ENCODE peak calls at places on chromosomes 11 and 22, in nine cellular contexts. X is CD4-positive, alpha-beta T cell; R is LoVo; W is GM23248; T is stimulated activated CD4-positive, alpha-beta T cell treated with anti-CD3 and anti-CD28 coated beads, Interleukin-4, amount 100 ng/mL, for 48 hours; V is activated naive CD4-positive, alpha-beta T cell treated with anti-CD3 and anti-CD28 coated beads for 36 hours; H is activated naive CD8-positive, alpha-beta T cell treated with anti-CD3 and anti-CD28 coated beads, Interleukin-2, amount 50 U/mL, for 24 hours; P is adrenal gland; N is aorta. J is an unnamed sample.

GRCh38 chr11:11946180-11946579 is 62.2 kb downstream of the DKK3 start:
- DNase-seq in X (no peak), R (no peak), W (peak), T (no peak), V (no peak), H (no peak), P (no peak), N (no peak), J (peak)

GRCh38 chr11:61332266-61332822 is 561 bp downstream of the DDB1 start:
- DNase-seq in X (no peak), R (no peak), W (peak), T (no peak), V (peak), H (no peak), P (no peak), N (no peak), J (peak)

GRCh38 chr11:36361472-36361871 is 65.4 kb downstream of the PRR5L start:
- DNase-seq in X (no peak), R (peak), W (peak), T (no peak), V (no peak), H (no peak), P (no peak), N (no peak), J (no peak)

GRCh38 chr11:30128269-30128932 is 102.4 kb upstream of the FSHB start:
- DNase-seq in X (no peak), R (peak), W (peak), T (no peak), V (no peak), H (no peak), P (peak), N (no peak), J (no peak)

GRCh38 chr11:2521681-2522630 is 77.1 kb downstream of the KCNQ1 start:
- DNase-seq in X (no peak), R (no peak), W (no peak), T (no peak), V (peak), H (peak), P (peak), N (peak), J (no peak)

GRCh38 chr11:74725701-74726100 is 5.5 kb downstream of the CHRDL2 start:
- DNase-seq in X (no peak), R (no peak), W (no peak), T (no peak), V (no peak), H (no peak), P (no peak), N (no peak), J (no peak)

GRCh38 chr11:18347471-18348125 is 25.2 kb downstream of the GTF2H1 start:
- DNase-seq in X (no peak), R (no peak), W (peak), T (no peak), V (no peak), H (no peak), P (no peak), N (no peak), J (peak)

GRCh38 chr11:65560555-65561418 is 2.6 kb upstream of the LTBP3 start:
- DNase-seq in X (no peak), R (no peak), W (peak), T (no peak), V (no peak), H (no peak), P (peak), N (peak), J (no peak)

GRCh38 chr22:36360871-36361383 is 26.8 kb downstream of the MYH9 start:
- DNase-seq in X (no peak), R (no peak), W (no peak), T (no peak), V (no peak), H (no peak), P (no peak), N (no peak), J (no peak)

GRCh38 chr11:60924110-60924905 is at the start of gene TMEM132A:
- DNase-seq in X (no peak), R (peak), W (peak), T (no peak), V (peak), H (peak), P (peak), N (peak), J (peak)

GRCh38 chr11:69066122-69067112 is 17.7 kb downstream of the TPCN2 start:
- DNase-seq in X (no peak), R (no peak), W (no peak), T (no peak), V (no peak), H (no peak), P (no peak), N (no peak), J (no peak)